ENCODE peak calls at places on chromosomes 12 and 14, in eight cellular contexts. P is heart left ventricle; B is H7; M is hepatic stellate cell; J is activated CD4-positive, alpha-beta memory T cell treated with anti-CD3 and anti-CD28 coated beads for 36 hours; W is stimulated activated CD4-positive, alpha-beta T cell treated with anti-CD3 and anti-CD28 coated beads, Interleukin-15, amount 100 ng/mL, for 48 hours; Z is renal cortical epithelial cell; G is amniotic stem cell. S is an unnamed sample.

GRCh38 chr12:123058471-123058870 is 78.0 kb downstream of the ARL6IP4 start:
- DNase-seq in J (no peak), B (no peak), W (no peak), P (no peak), M (no peak), Z (no peak), G (no peak), S (no peak)

GRCh38 chr14:83217492-83217891 is 1683.8 kb upstream of the SEL1L start:
- DNase-seq in Z (peak; percentile 76), W (no peak), J (no peak), P (no peak), G (peak; percentile 3), B (no peak), M (no peak), S (no peak)

GRCh38 chr12:108317303-108318283 is 21.5 kb downstream of the CMKLR1 start:
- DNase-seq in P (no peak), W (no peak), J (no peak), M (no peak), Z (no peak), G (no peak), B (no peak), S (no peak)

GRCh38 chr12:128180166-128180565 is 86.8 kb upstream of the TMEM132C start:
- DNase-seq in Z (no peak), M (no peak), J (no peak), B (no peak), P (no peak), W (no peak), G (no peak), S (no peak)

GRCh38 chr12:93957870-93958269 is 190.5 kb upstream of the PLXNC1 start:
- DNase-seq in J (no peak), G (no peak), B (no peak), M (no peak), P (no peak), W (no peak), Z (no peak), S (no peak)

GRCh38 chr12:66804555-66804954 is 125.7 kb upstream of the GRIP1 start:
- DNase-seq in G (no peak), M (no peak), W (no peak), J (no peak), Z (no peak), B (peak; percentile 3), P (no peak), S (no peak)

GRCh38 chr12:120690978-120691377 is 4.0 kb downstream of the MLEC start:
- DNase-seq in M (no peak), J (no peak), W (no peak), B (no peak), Z (no peak), P (no peak), G (no peak), S (no peak)

GRCh38 chr14:39219075-39219499 is 14.6 kb upstream of the MIA2 start:
- DNase-seq in G (no peak), B (no peak), M (peak; percentile 72), J (no peak), W (no peak), P (no peak), Z (peak; percentile 32), S (no peak)

GRCh38 chr14:85634205-85634604 is 104.3 kb downstream of the FLRT2 start:
- DNase-seq in J (no peak), P (no peak), G (no peak), W (no peak), M (no peak), Z (no peak), B (no peak), S (no peak)